ENCODE peak calls at places on chromosomes 11 and 22, in six cellular contexts. W is stimulated activated naive CD4-positive, alpha-beta T cell; Z is A549; R is AG09319; C is tibial artery; M is hippocampal formation. F is an unnamed sample.

GRCh38 chr22:23835773-23836144 is 3.0 kb downstream of the DERL3 start:
- DNase-seq in R (no peak), C (peak), W (no peak), Z (no peak), M (no peak), F (no peak)

GRCh38 chr22:48554893-48555552 is 1272.7 kb downstream of the BRD1 start:
- DNase-seq in Z (peak), M (no peak), W (no peak), C (no peak), R (no peak), F (no peak)

GRCh38 chr11:114179234-114179941 is 116.8 kb upstream of the NNMT start:
- DNase-seq in M (no peak), Z (no peak), R (no peak), C (peak), W (no peak), F (peak)

GRCh38 chr11:24872912-24873311 is 376.1 kb downstream of the LUZP2 start:
- DNase-seq in C (no peak), M (no peak), R (no peak), W (no peak), Z (no peak), F (no peak)

GRCh38 chr11:73244589-73245240 is 26.6 kb downstream of the P2RY2 start:
- DNase-seq in M (no peak), W (no peak), R (no peak), C (no peak), Z (no peak), F (no peak)

GRCh38 chr22:24003887-24004286 is 1.4 kb downstream of the GSTT4 start:
- DNase-seq in Z (no peak), M (no peak), R (no peak), W (no peak), C (no peak), F (no peak)

GRCh38 chr11:111707039-111707690 is 59.0 kb downstream of the PPP2R1B start:
- DNase-seq in C (peak), R (peak), M (no peak), W (no peak), Z (no peak), F (peak)

GRCh38 chr11:60130496-60130895 is 42.0 kb downstream of the MS4A2 start:
- DNase-seq in M (no peak), R (no peak), W (no peak), C (no peak), Z (peak), F (no peak)

GRCh38 chr22:37659897-37660708 is 1.6 kb downstream of the PDXP start:
- DNase-seq in W (no peak), R (no peak), Z (no peak), C (no peak), M (no peak), F (no peak)

GRCh38 chr22:30435674-30436126 is 10.1 kb downstream of the MTFP1 start:
- DNase-seq in C (no peak), M (no peak), Z (no peak), R (no peak), W (peak), F (no peak)

GRCh38 chr22:28442951-28443876 is 236.4 kb downstream of the TTC28 start:
- DNase-seq in C (peak), W (no peak), Z (no peak), M (peak), R (peak), F (peak)

GRCh38 chr11:115334932-115335788 is 169.1 kb downstream of the CADM1 start:
- DNase-seq in M (no peak), C (no peak), W (no peak), R (no peak), Z (peak), F (peak)

GRCh38 chr11:77179048-77179447 is 51.0 kb downstream of the MYO7A start:
- DNase-seq in Z (no peak), W (no peak), R (no peak), C (no peak), M (no peak), F (no peak)

GRCh38 chr11:65036931-65037330 is 4.1 kb upstream of the SAC3D1 start:
- DNase-seq in Z (no peak), R (no peak), M (peak), W (no peak), C (peak), F (no peak)

GRCh38 chr11:64885367-64886286 is 7.2 kb upstream of the EHD1 start:
- DNase-seq in C (no peak), W (no peak), Z (no peak), M (no peak), R (no peak), F (peak)

GRCh38 chr11:1953489-1954284 is 6.6 kb downstream of the MRPL23 start:
- DNase-seq in Z (no peak), R (no peak), C (no peak), M (no peak), W (no peak), F (no peak)

GRCh38 chr11:93529707-93530467 is 13.3 kb downstream of the SMCO4 start:
- DNase-seq in Z (no peak), R (no peak), C (no peak), W (no peak), M (no peak), F (peak)

GRCh38 chr22:44668190-44668885 is 33.7 kb upstream of the PRR5 start:
- DNase-seq in M (no peak), Z (no peak), W (peak), R (no peak), C (no peak), F (no peak)

GRCh38 chr22:47295982-47296381 is 533.5 kb downstream of the TBC1D22A start:
- DNase-seq in C (peak), R (no peak), Z (no peak), W (no peak), M (no peak), F (no peak)